ENCODE peak calls at places on chromosomes 7 and 10, in six cellular contexts. One of them, this sample, is unnamed.

GRCh38 chr7:30012757-30013156 is 13.7 kb downstream of the FKBP14 start:
- DNase-seq in osteocyte: no peak
- DNase-seq in Panc1: no peak
- DNase-seq in RWPE1: no peak
- DNase-seq in Karpas-422: no peak
- DNase-seq in mucosa of descending colon: no peak
- DNase-seq in this sample: no peak

GRCh38 chr10:97072851-97073665 is 112.7 kb downstream of the SLIT1 start:
- DNase-seq in osteocyte: peak
- DNase-seq in Panc1: peak
- DNase-seq in RWPE1: peak
- DNase-seq in Karpas-422: peak
- DNase-seq in mucosa of descending colon: peak
- DNase-seq in this sample: no peak

GRCh38 chr10:52472406-52473146 is 158.5 kb downstream of the DKK1 start:
- DNase-seq in osteocyte: no peak
- DNase-seq in Panc1: no peak
- DNase-seq in RWPE1: no peak
- DNase-seq in Karpas-422: no peak
- DNase-seq in mucosa of descending colon: no peak
- DNase-seq in this sample: no peak

GRCh38 chr7:36286241-36286640 is 103.4 kb upstream of the ANLN start:
- DNase-seq in osteocyte: no peak
- DNase-seq in Panc1: no peak
- DNase-seq in RWPE1: no peak
- DNase-seq in Karpas-422: peak
- DNase-seq in mucosa of descending colon: no peak
- DNase-seq in this sample: no peak

GRCh38 chr10:81018898-81019890 is 481.5 kb downstream of the SH2D4B start:
- DNase-seq in osteocyte: no peak
- DNase-seq in Panc1: peak
- DNase-seq in RWPE1: peak
- DNase-seq in Karpas-422: peak
- DNase-seq in mucosa of descending colon: peak
- DNase-seq in this sample: no peak

GRCh38 chr7:131544449-131545425 is 11.7 kb downstream of the PODXL start:
- DNase-seq in osteocyte: no peak
- DNase-seq in Panc1: no peak
- DNase-seq in RWPE1: no peak
- DNase-seq in Karpas-422: peak
- DNase-seq in mucosa of descending colon: no peak
- DNase-seq in this sample: no peak

GRCh38 chr7:28130277-28130676 is 50.3 kb downstream of the JAZF1 start:
- DNase-seq in osteocyte: no peak
- DNase-seq in Panc1: no peak
- DNase-seq in RWPE1: no peak
- DNase-seq in Karpas-422: no peak
- DNase-seq in mucosa of descending colon: no peak
- DNase-seq in this sample: no peak

GRCh38 chr10:29113251-29113945 is 175.5 kb upstream of the LYZL1 start:
- DNase-seq in osteocyte: no peak
- DNase-seq in Panc1: no peak
- DNase-seq in RWPE1: no peak
- DNase-seq in Karpas-422: no peak
- DNase-seq in mucosa of descending colon: no peak
- DNase-seq in this sample: no peak

GRCh38 chr7:142626420-142627035 is 122.7 kb upstream of the PRSS1 start:
- DNase-seq in osteocyte: no peak
- DNase-seq in Panc1: peak
- DNase-seq in RWPE1: no peak
- DNase-seq in Karpas-422: peak
- DNase-seq in mucosa of descending colon: peak
- DNase-seq in this sample: no peak

GRCh38 chr7:156932006-156932405 is 17.5 kb upstream of the NOM1 start:
- DNase-seq in osteocyte: no peak
- DNase-seq in Panc1: no peak
- DNase-seq in RWPE1: peak
- DNase-seq in Karpas-422: no peak
- DNase-seq in mucosa of descending colon: no peak
- DNase-seq in this sample: no peak

GRCh38 chr10:23702977-23703414 is 264.1 kb downstream of the OTUD1 start:
- DNase-seq in osteocyte: no peak
- DNase-seq in Panc1: peak
- DNase-seq in RWPE1: peak
- DNase-seq in Karpas-422: peak
- DNase-seq in mucosa of descending colon: peak
- DNase-seq in this sample: peak

GRCh38 chr10:48444861-48445841 is 138.7 kb downstream of the MAPK8 start:
- DNase-seq in osteocyte: no peak
- DNase-seq in Panc1: no peak
- DNase-seq in RWPE1: no peak
- DNase-seq in Karpas-422: no peak
- DNase-seq in mucosa of descending colon: no peak
- DNase-seq in this sample: no peak

GRCh38 chr10:119078422-119079179 is 2.0 kb downstream of the EIF3A start:
- DNase-seq in osteocyte: no peak
- DNase-seq in Panc1: no peak
- DNase-seq in RWPE1: no peak
- DNase-seq in Karpas-422: no peak
- DNase-seq in mucosa of descending colon: no peak
- DNase-seq in this sample: no peak

GRCh38 chr7:141128931-141129330 is 55.1 kb downstream of the TMEM178B start:
- DNase-seq in osteocyte: no peak
- DNase-seq in Panc1: no peak
- DNase-seq in RWPE1: no peak
- DNase-seq in Karpas-422: no peak
- DNase-seq in mucosa of descending colon: no peak
- DNase-seq in this sample: no peak

GRCh38 chr10:110747609-110748464 is 103.7 kb downstream of the RBM20 start:
- DNase-seq in osteocyte: no peak
- DNase-seq in Panc1: no peak
- DNase-seq in RWPE1: no peak
- DNase-seq in Karpas-422: no peak
- DNase-seq in mucosa of descending colon: no peak
- DNase-seq in this sample: no peak

GRCh38 chr10:97766106-97766810 is 5.5 kb downstream of the SFRP5 start:
- DNase-seq in osteocyte: no peak
- DNase-seq in Panc1: no peak
- DNase-seq in RWPE1: no peak
- DNase-seq in Karpas-422: no peak
- DNase-seq in mucosa of descending colon: no peak
- DNase-seq in this sample: no peak

GRCh38 chr7:157555308-157555707 is 218.5 kb downstream of the DNAJB6 start:
- DNase-seq in osteocyte: no peak
- DNase-seq in Panc1: no peak
- DNase-seq in RWPE1: no peak
- DNase-seq in Karpas-422: no peak
- DNase-seq in mucosa of descending colon: peak
- DNase-seq in this sample: no peak

GRCh38 chr7:156157409-156158012 is 345.2 kb upstream of the SHH start:
- DNase-seq in osteocyte: peak
- DNase-seq in Panc1: no peak
- DNase-seq in RWPE1: no peak
- DNase-seq in Karpas-422: no peak
- DNase-seq in mucosa of descending colon: no peak
- DNase-seq in this sample: no peak

GRCh38 chr10:120336910-120337540 is 120.0 kb upstream of the PLPP4 start:
- DNase-seq in osteocyte: no peak
- DNase-seq in Panc1: peak
- DNase-seq in RWPE1: peak
- DNase-seq in Karpas-422: peak
- DNase-seq in mucosa of descending colon: peak
- DNase-seq in this sample: peak

GRCh38 chr10:132704008-132704814 is 81.7 kb downstream of the NKX6-2 start:
- DNase-seq in osteocyte: no peak
- DNase-seq in Panc1: no peak
- DNase-seq in RWPE1: no peak
- DNase-seq in Karpas-422: no peak
- DNase-seq in mucosa of descending colon: no peak
- DNase-seq in this sample: no peak

GRCh38 chr7:7424151-7424873 is 111.4 kb downstream of the COL28A1 start:
- DNase-seq in osteocyte: no peak
- DNase-seq in Panc1: peak
- DNase-seq in RWPE1: peak
- DNase-seq in Karpas-422: peak
- DNase-seq in mucosa of descending colon: peak
- DNase-seq in this sample: no peak

GRCh38 chr7:139635521-139636240 is 112.2 kb downstream of the CLEC2L start:
- DNase-seq in osteocyte: no peak
- DNase-seq in Panc1: no peak
- DNase-seq in RWPE1: no peak
- DNase-seq in Karpas-422: no peak
- DNase-seq in mucosa of descending colon: no peak
- DNase-seq in this sample: no peak

GRCh38 chr7:141752634-141753033 is 11.3 kb upstream of the TAS2R3 start:
- DNase-seq in osteocyte: no peak
- DNase-seq in Panc1: no peak
- DNase-seq in RWPE1: no peak
- DNase-seq in Karpas-422: peak
- DNase-seq in mucosa of descending colon: no peak
- DNase-seq in this sample: no peak